ENCODE peak calls at places on chromosome 2, in seven cellular contexts. I, F, D, N, E, Q and A are unnamed samples.

GRCh38 chr2:199946836-199947235 is 8.5 kb downstream of the TYW5 start:
- DNase-seq in D (no peak), Q (no peak), I (no peak), N (no peak), F (no peak), E (no peak), A (no peak)

GRCh38 chr2:189674374-189675112 is at the start of gene ANKAR:
- DNase-seq in Q (peak), D (peak), N (peak), F (peak), E (peak), I (peak), A (peak)

GRCh38 chr2:111668274-111668616 is 215.7 kb downstream of the ANAPC1 start:
- DNase-seq in D (no peak), N (no peak), I (no peak), F (no peak), E (no peak), Q (no peak), A (no peak)

GRCh38 chr2:68282814-68283812 is 30.8 kb upstream of the PPP3R1 start:
- DNase-seq in I (no peak), N (peak), Q (no peak), E (no peak), F (no peak), D (peak), A (peak)

GRCh38 chr2:78546843-78547242 is 478.7 kb upstream of the REG3G start:
- DNase-seq in D (no peak), N (no peak), E (no peak), F (no peak), I (no peak), Q (no peak), A (no peak)

GRCh38 chr2:237864030-237864931 is 4.9 kb downstream of the RAMP1 start:
- DNase-seq in I (no peak), Q (no peak), F (no peak), D (no peak), N (no peak), E (no peak), A (no peak)

GRCh38 chr2:217939629-217940245 is 63.1 kb downstream of the TNS1 start:
- DNase-seq in D (no peak), Q (peak), I (no peak), E (peak), N (no peak), F (no peak), A (no peak)

GRCh38 chr2:194539436-194539835 is 1117.6 kb upstream of the SLC39A10 start:
- DNase-seq in E (no peak), I (no peak), D (no peak), N (no peak), F (no peak), Q (no peak), A (no peak)

GRCh38 chr2:232636788-232637420 is 3.5 kb downstream of the EFHD1 start:
- DNase-seq in F (no peak), D (no peak), I (no peak), E (no peak), Q (no peak), N (no peak), A (no peak)